ENCODE peak calls at places on chromosomes 4 and X, in six cellular contexts. One of them, this sample, is unnamed.

GRCh38 chr4:149203256-149204001 is 612.2 kb downstream of the IQCM start:
- DNase-seq in A549: no peak
- DNase-seq in lower leg skin: no peak
- DNase-seq in HCT116: no peak
- DNase-seq in Peyer's patch: no peak
- DNase-seq in NB4: no peak
- DNase-seq in this sample: peak

GRCh38 chr4:82201805-82202636 is 171.8 kb downstream of the HNRNPD start:
- DNase-seq in Peyer's patch: no peak
- DNase-seq in lower leg skin: no peak
- DNase-seq in NB4: peak
- DNase-seq in HCT116: peak
- DNase-seq in A549: peak
- DNase-seq in this sample: peak

GRCh38 chr4:115675721-115676120 is 562.3 kb upstream of the NDST4 start:
- DNase-seq in Peyer's patch: no peak
- DNase-seq in HCT116: no peak
- DNase-seq in NB4: no peak
- DNase-seq in lower leg skin: no peak
- DNase-seq in A549: no peak
- DNase-seq in this sample: no peak

GRCh38 chrX:47351706-47352105 is 18.7 kb upstream of the ZNF157 start:
- DNase-seq in lower leg skin: no peak
- DNase-seq in HCT116: no peak
- DNase-seq in NB4: no peak
- DNase-seq in Peyer's patch: no peak
- DNase-seq in A549: no peak
- DNase-seq in this sample: no peak

GRCh38 chr4:26441110-26441509 is 49.2 kb downstream of the CCKAR start:
- DNase-seq in NB4: no peak
- DNase-seq in HCT116: no peak
- DNase-seq in lower leg skin: no peak
- DNase-seq in Peyer's patch: no peak
- DNase-seq in A549: no peak
- DNase-seq in this sample: no peak

GRCh38 chrX:31679861-31680260 is 608.0 kb upstream of the FTHL17 start:
- DNase-seq in A549: no peak
- DNase-seq in NB4: no peak
- DNase-seq in lower leg skin: no peak
- DNase-seq in HCT116: no peak
- DNase-seq in Peyer's patch: no peak
- DNase-seq in this sample: no peak

GRCh38 chr4:61527886-61528285 is 327.8 kb downstream of the ADGRL3 start:
- DNase-seq in NB4: no peak
- DNase-seq in A549: no peak
- DNase-seq in Peyer's patch: no peak
- DNase-seq in HCT116: no peak
- DNase-seq in lower leg skin: no peak
- DNase-seq in this sample: no peak

GRCh38 chrX:44203791-44204190 is 139.7 kb downstream of the EFHC2 start:
- DNase-seq in HCT116: peak
- DNase-seq in lower leg skin: no peak
- DNase-seq in Peyer's patch: no peak
- DNase-seq in NB4: no peak
- DNase-seq in A549: no peak
- DNase-seq in this sample: no peak

GRCh38 chrX:150935466-150935865 is 37.0 kb upstream of the CD99L2 start:
- DNase-seq in HCT116: no peak
- DNase-seq in lower leg skin: no peak
- DNase-seq in NB4: no peak
- DNase-seq in A549: peak
- DNase-seq in Peyer's patch: no peak
- DNase-seq in this sample: no peak

GRCh38 chr4:180900781-180901180 is 1342.4 kb upstream of the TENM3 start:
- DNase-seq in Peyer's patch: no peak
- DNase-seq in HCT116: no peak
- DNase-seq in lower leg skin: no peak
- DNase-seq in A549: no peak
- DNase-seq in NB4: no peak
- DNase-seq in this sample: no peak

GRCh38 chr4:67573193-67573592 is 14.7 kb downstream of the STAP1 start:
- DNase-seq in Peyer's patch: no peak
- DNase-seq in lower leg skin: no peak
- DNase-seq in NB4: no peak
- DNase-seq in A549: no peak
- DNase-seq in HCT116: no peak
- DNase-seq in this sample: peak

GRCh38 chr4:180999217-180999616 is 1244.0 kb upstream of the TENM3 start:
- DNase-seq in lower leg skin: no peak
- DNase-seq in NB4: no peak
- DNase-seq in A549: no peak
- DNase-seq in Peyer's patch: no peak
- DNase-seq in HCT116: no peak
- DNase-seq in this sample: no peak

GRCh38 chr4:62145276-62145675 is 945.1 kb downstream of the ADGRL3 start:
- DNase-seq in Peyer's patch: no peak
- DNase-seq in NB4: no peak
- DNase-seq in lower leg skin: no peak
- DNase-seq in HCT116: no peak
- DNase-seq in A549: no peak
- DNase-seq in this sample: no peak

GRCh38 chr4:86359944-86360478 is at the start of gene MAPK10:
- DNase-seq in Peyer's patch: no peak
- DNase-seq in lower leg skin: peak
- DNase-seq in HCT116: no peak
- DNase-seq in NB4: peak
- DNase-seq in A549: no peak
- DNase-seq in this sample: peak

GRCh38 chrX:93874554-93874953 is 200.5 kb downstream of the FAM133A start:
- DNase-seq in lower leg skin: no peak
- DNase-seq in A549: peak
- DNase-seq in NB4: peak
- DNase-seq in Peyer's patch: no peak
- DNase-seq in HCT116: no peak
- DNase-seq in this sample: peak

DNA sequence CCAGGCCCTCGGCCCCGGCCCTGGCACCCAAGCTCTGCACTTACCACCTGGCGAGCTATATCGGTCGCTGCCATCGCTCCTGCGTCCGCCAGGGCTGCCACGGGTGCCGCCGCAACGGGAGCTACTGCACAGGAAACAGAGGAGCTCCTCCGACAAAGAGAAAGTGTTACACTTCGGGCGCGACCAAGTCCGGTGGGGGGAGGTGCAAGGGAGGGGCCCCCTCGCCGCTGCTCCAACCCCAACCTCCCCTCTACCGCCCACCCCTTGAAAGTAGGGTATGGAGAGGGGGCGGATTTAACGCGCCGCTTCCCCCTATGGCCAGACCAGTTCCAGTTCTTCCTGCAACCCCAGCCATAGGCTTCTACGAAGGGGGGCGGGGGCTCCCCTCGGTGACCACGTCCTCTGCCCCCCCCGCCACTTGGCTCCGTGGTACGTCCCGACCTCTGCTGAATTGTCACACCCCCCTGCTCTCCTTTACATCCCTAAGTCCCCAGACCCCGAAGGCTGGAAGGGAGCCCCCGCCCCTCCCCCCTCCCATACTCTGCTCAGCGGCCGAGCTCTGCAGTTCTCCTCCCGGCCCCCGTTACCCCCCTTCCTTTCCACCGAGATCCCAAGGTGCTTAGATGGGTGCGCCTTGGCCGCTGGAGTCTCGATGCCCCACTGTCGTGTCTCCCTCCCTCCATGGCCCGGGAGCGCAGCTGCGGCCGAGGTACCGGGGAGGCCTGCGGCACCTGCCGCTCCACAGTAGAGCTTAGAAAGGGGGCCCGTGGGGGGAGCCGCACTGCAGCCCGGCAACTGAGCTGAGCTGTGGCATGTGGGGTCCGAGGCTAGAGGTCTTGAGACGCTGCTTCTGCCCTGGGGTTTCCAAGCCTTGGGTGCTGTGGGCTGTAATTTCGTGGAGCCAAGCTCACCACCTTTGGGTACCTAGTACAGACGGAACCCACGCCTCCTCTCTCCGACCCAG is at the start of gene SEPTIN6:
- DNase-seq in NB4: peak
- DNase-seq in Peyer's patch: peak
- DNase-seq in HCT116: peak
- DNase-seq in lower leg skin: peak
- DNase-seq in A549: peak
- DNase-seq in this sample: peak
- TF ChIP-seq POLR2A in NB4: peak
- TF ChIP-seq POLR2A in Peyer's patch: peak
- TF ChIP-seq POLR2A in HCT116: peak
- TF ChIP-seq POLR2A in lower leg skin: no peak
- TF ChIP-seq POLR2A in A549: peak
- TF ChIP-seq POLR2A in this sample: peak

GRCh38 chr4:89316187-89316586 is 8.6 kb upstream of the GPRIN3 start:
- DNase-seq in NB4: no peak
- DNase-seq in lower leg skin: no peak
- DNase-seq in HCT116: no peak
- DNase-seq in Peyer's patch: no peak
- DNase-seq in A549: no peak
- DNase-seq in this sample: no peak

GRCh38 chr4:89314291-89314690 is 6.7 kb upstream of the GPRIN3 start:
- DNase-seq in HCT116: no peak
- DNase-seq in lower leg skin: no peak
- DNase-seq in A549: no peak
- DNase-seq in Peyer's patch: no peak
- DNase-seq in NB4: no peak
- DNase-seq in this sample: no peak

GRCh38 chr4:89319756-89320155 is 12.2 kb upstream of the GPRIN3 start:
- DNase-seq in A549: no peak
- DNase-seq in NB4: no peak
- DNase-seq in HCT116: no peak
- DNase-seq in Peyer's patch: no peak
- DNase-seq in lower leg skin: no peak
- DNase-seq in this sample: no peak

GRCh38 chr4:89312066-89312465 is 4.5 kb upstream of the GPRIN3 start:
- DNase-seq in HCT116: no peak
- DNase-seq in lower leg skin: no peak
- DNase-seq in Peyer's patch: no peak
- DNase-seq in NB4: no peak
- DNase-seq in A549: no peak
- DNase-seq in this sample: no peak

DNA sequence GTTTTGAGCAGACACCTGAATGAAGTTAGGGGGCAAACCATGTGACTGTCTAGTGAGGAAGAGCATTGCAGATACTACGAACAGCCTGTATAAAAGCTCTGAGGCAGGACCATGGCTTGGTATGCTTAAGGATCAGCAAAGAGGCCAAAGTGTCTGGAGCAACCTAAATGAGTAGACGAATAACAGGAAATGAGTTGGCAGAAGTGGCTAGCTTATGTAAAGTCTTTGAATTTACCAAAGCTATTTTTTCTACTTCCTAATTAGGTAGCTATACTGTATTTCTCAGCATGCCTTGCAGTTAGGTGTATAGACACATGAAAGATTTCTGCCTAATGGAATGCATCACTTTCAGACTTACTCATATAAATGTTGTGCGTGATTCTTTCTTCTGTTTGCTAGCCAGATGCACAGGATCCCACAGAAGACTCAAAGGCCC is 9.3 kb upstream of the GPRIN3 start:
- DNase-seq in A549: peak
- DNase-seq in NB4: peak
- DNase-seq in HCT116: no peak
- DNase-seq in Peyer's patch: no peak
- DNase-seq in lower leg skin: no peak
- DNase-seq in this sample: no peak
- TF ChIP-seq POLR2A in A549: no peak
- TF ChIP-seq POLR2A in NB4: no peak
- TF ChIP-seq POLR2A in HCT116: no peak
- TF ChIP-seq POLR2A in Peyer's patch: no peak
- TF ChIP-seq POLR2A in lower leg skin: no peak
- TF ChIP-seq POLR2A in this sample: no peak

DNA sequence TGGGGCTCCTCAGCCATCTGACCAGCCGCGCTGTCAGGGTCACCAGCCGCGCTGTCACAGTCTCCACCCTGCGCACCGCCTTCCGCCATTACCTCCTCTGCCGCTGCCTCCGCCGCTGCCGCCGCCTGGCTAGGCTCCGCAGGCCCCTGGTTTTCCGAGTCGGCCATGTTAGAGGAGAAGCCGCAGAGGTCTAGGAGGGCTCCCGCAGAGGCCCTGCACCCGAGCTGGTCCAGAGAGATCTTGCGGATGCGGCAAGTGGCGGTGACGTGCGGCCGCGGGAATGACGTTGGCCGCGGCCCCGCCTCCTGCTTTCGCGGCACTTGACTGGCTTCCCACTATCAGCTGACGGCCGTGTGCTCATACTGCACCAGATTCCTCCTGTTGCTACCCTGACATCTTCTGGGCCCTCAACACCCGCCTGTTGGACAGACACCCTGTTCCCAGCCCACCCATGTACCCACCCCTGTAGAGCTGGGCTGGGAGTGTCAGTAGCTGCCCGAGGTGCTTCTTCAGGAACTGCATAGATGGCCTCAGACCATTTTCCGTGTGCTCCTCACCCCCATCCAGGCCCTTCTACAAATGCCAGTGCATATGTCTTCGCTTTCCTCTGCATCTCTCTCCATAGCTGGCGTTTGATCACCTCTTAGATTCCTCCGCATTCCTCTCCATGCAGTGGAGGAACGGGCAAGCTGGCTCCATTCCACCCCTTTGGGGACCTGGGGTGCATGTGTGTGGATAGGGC is at the start of gene NAP1L5:
- DNase-seq in Peyer's patch: peak
- DNase-seq in A549: peak
- DNase-seq in NB4: peak
- DNase-seq in HCT116: peak
- DNase-seq in lower leg skin: peak
- DNase-seq in this sample: peak
- TF ChIP-seq POLR2A in Peyer's patch: peak
- TF ChIP-seq POLR2A in A549: no peak
- TF ChIP-seq POLR2A in NB4: no peak
- TF ChIP-seq POLR2A in HCT116: no peak
- TF ChIP-seq POLR2A in lower leg skin: no peak
- TF ChIP-seq POLR2A in this sample: peak

DNA sequence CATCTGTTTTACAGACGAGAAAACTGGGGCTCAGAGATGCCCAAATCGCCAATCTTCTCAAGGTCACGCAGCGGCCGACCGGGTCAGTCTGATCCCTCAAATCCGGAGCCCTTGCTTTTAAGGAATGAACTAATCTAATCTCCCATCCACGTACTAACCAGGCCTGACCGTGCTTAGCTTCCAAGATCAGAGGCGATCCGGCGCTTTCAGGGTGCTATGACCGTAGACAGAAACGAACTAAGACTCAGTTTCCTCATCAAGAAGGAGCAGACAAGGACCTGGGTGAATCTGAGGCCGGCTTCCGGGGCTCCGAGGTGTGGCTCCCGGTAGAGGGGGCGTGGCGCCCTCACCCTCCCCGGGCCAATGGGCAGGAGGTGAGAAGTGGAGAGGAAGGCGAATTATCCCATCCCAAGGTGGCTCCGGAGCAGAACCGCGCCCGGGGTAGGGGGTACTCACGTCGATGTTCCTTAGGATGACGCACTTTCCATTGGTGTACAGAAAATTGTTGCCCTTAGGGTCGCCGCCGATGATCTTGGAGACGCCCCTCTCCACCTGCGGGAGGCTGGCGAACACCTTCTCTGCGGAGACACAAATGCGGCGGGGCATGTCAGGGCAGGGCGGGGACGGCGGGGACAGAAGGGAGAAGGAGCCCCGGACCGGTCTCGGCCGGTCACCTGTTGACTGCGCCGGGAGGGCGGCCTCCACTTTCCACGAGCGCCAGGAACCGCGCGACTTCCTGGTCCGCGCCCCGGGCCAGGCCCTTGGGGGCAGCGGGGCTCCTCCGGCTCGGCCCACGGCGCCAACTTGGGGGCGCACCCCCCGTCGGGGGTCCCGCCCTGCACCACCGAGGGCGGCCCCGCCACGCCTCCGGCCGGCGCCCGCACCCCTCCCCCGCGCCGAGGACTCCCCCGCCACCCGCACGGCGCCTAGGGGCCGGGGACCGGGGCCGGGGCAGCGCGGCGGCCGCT is 658 bp downstream of the WDR1 start:
- DNase-seq in HCT116: peak
- DNase-seq in lower leg skin: peak
- DNase-seq in Peyer's patch: peak
- DNase-seq in A549: peak
- DNase-seq in NB4: peak
- DNase-seq in this sample: peak
- TF ChIP-seq POLR2A in HCT116: no peak
- TF ChIP-seq POLR2A in lower leg skin: no peak
- TF ChIP-seq POLR2A in Peyer's patch: peak
- TF ChIP-seq POLR2A in A549: no peak
- TF ChIP-seq POLR2A in NB4: no peak
- TF ChIP-seq POLR2A in this sample: peak

This sample was measured in erythroblast.